ENCODE peak calls at places on chromosomes 2 and 18, in nine cellular contexts. G is CD8-positive, alpha-beta T cell; K is effector memory CD4-positive, alpha-beta T cell; Q is GM06990; Z is GM23248; N is kidney epithelial cell; I is neural progenitor cell; T is spleen; A is H7. E is an unnamed sample. For H3K36me3, the result is how much of the 10 kb centered on the place peaks cover.

GRCh38 chr18:61286867-61287266 is 46.4 kb upstream of the CDH20 start:
- DNase-seq in G (no peak), N (no peak), A (no peak), Q (no peak), T (no peak), I (no peak), Z (no peak), K (no peak), E (no peak)

GRCh38 chr2:105337122-105338019 is at the start of gene C2orf49:
- DNase-seq in N (no peak), Z (peak), A (peak), Q (peak), I (peak), T (peak), K (peak), G (peak), E (peak)

GRCh38 chr2:18663861-18664260 is 74.5 kb upstream of the NT5C1B start:
- DNase-seq in A (no peak), N (no peak), I (no peak), K (no peak), G (no peak), Z (no peak), Q (no peak), T (no peak), E (no peak)

GRCh38 chr2:18883626-18884456 is 294.5 kb upstream of the NT5C1B start:
- DNase-seq in Z (peak), N (no peak), T (no peak), I (peak), K (no peak), Q (no peak), A (peak), G (no peak), E (peak)

GRCh38 chr2:62706721-62707516 is 1.4 kb downstream of the EHBP1 start:
- DNase-seq in Q (no peak), T (no peak), I (peak), N (no peak), Z (peak), K (no peak), A (no peak), G (no peak), E (no peak)

GRCh38 chr2:230921806-230922595 is 3.0 kb downstream of the GPR55 start:
- DNase-seq in T (peak), A (no peak), N (no peak), I (no peak), Q (peak), G (no peak), Z (no peak), K (no peak), E (no peak)

GRCh38 chr2:189661148-189661956 is at the start of gene ASNSD1:
- DNase-seq in G (peak), Q (peak), I (peak), N (peak), T (peak), K (peak), Z (peak), A (peak), E (peak)

GRCh38 chr2:220460257-220460985 is 833.0 kb downstream of the SLC4A3 start:
- DNase-seq in N (no peak), T (no peak), Z (no peak), A (peak), G (no peak), Q (no peak), K (no peak), I (peak), E (no peak)

GRCh38 chr2:157792345-157793052 is 83.6 kb downstream of the ACVR1 start:
- DNase-seq in Q (no peak), T (no peak), A (no peak), Z (peak), N (no peak), G (no peak), K (no peak), I (no peak), E (peak)

GRCh38 chr18:24475926-24476589 is 15.6 kb downstream of the HRH4 start:
- DNase-seq in T (no peak), Z (no peak), G (no peak), A (no peak), Q (no peak), N (no peak), I (no peak), K (no peak), E (no peak)

GRCh38 chr2:9196637-9197036 is 10.0 kb upstream of the ASAP2 start:
- DNase-seq in N (no peak), I (no peak), Z (no peak), A (no peak), Q (no peak), G (no peak), K (no peak), T (no peak), E (no peak)

GRCh38 chr18:9614401-9615279 is at the start of gene PPP4R1:
- DNase-seq in Z (peak), I (peak), T (peak), K (peak), G (peak), Q (peak), A (peak), N (no peak), E (peak)

GRCh38 chr2:7627587-7627986 is 710.4 kb downstream of the RNF144A start:
- DNase-seq in A (no peak), Z (peak), G (no peak), Q (no peak), K (no peak), T (no peak), I (no peak), N (no peak), E (peak)

GRCh38 chr2:55152475-55153422 is 79.3 kb downstream of the CLHC1 start:
- DNase-seq in N (no peak), Z (no peak), K (no peak), A (no peak), G (no peak), Q (no peak), T (no peak), I (no peak), E (no peak)

GRCh38 chr2:202114798-202115197 is 41.7 kb downstream of the KIAA2012 start:
- DNase-seq in A (no peak), N (no peak), Q (no peak), G (no peak), T (no peak), K (no peak), Z (no peak), I (no peak), E (no peak)

GRCh38 chr18:8657873-8658521 is 47.4 kb upstream of the MTCL1 start:
- DNase-seq in I (peak), Z (peak), T (no peak), G (no peak), K (no peak), Q (no peak), A (peak), N (no peak), E (peak)

GRCh38 chr2:202687276-202687675 is 52.5 kb downstream of the FAM117B start:
- DNase-seq in Q (no peak), K (no peak), N (no peak), I (no peak), Z (no peak), T (no peak), G (no peak), A (no peak), E (no peak)

GRCh38 chr2:48016620-48017019 is 110.3 kb upstream of the FBXO11 start:
- DNase-seq in Q (no peak), K (no peak), A (peak), T (no peak), I (no peak), G (no peak), N (no peak), Z (no peak), E (no peak)

GRCh38 chr2:217510790-217511291 is 492.0 kb downstream of the TNS1 start:
- DNase-seq in G (no peak), T (no peak), I (peak), N (peak), K (no peak), Z (peak), A (peak), Q (peak), E (peak)

GRCh38 chr2:63734510-63734909 is 107.2 kb upstream of the UGP2 start:
- DNase-seq in Z (peak), I (no peak), K (no peak), T (no peak), N (no peak), Q (no peak), G (no peak), A (no peak), E (peak)

GRCh38 chr18:59649575-59649974 is 47.6 kb downstream of the CCBE1 start:
- DNase-seq in T (no peak), I (no peak), G (no peak), N (no peak), K (no peak), A (no peak), Z (no peak), Q (no peak), E (no peak)

GRCh38 chr2:101330253-101330921 is 21.9 kb upstream of the RNF149 start:
- DNase-seq in T (peak), N (no peak), Q (no peak), K (no peak), A (peak), Z (no peak), I (peak), G (peak), E (no peak)

GRCh38 chr2:235555356-235555755 is 61.5 kb downstream of the AGAP1 start:
- DNase-seq in I (no peak), T (no peak), Z (no peak), Q (no peak), K (no peak), A (no peak), G (no peak), N (no peak), E (no peak)

GRCh38 chr2:153433403-153433802 is 45.2 kb downstream of the RPRM start:
- DNase-seq in T (no peak), N (no peak), Q (no peak), I (no peak), G (no peak), K (no peak), Z (no peak), A (no peak), E (no peak)

GRCh38 chr2:218074031-218074430 is 5.0 kb downstream of the RUFY4 start:
- DNase-seq in T (peak), N (no peak), A (peak), G (no peak), Z (no peak), K (no peak), I (peak), Q (no peak), E (peak)

GRCh38 chr18:56086176-56086575 is 498.2 kb upstream of the TCF4 start:
- DNase-seq in I (no peak), Q (no peak), Z (peak), A (no peak), G (no peak), T (no peak), K (no peak), N (no peak), E (no peak)

GRCh38 chr18:43571078-43571689 is 293.9 kb upstream of the SYT4 start:
- DNase-seq in G (no peak), K (no peak), Q (no peak), Z (peak), N (no peak), I (peak), A (peak), T (no peak), E (peak)

GRCh38 chr2:42096869-42097591 is 49.2 kb downstream of the PKDCC start:
- DNase-seq in I (no peak), T (peak), K (no peak), Z (no peak), Q (peak), N (no peak), A (no peak), G (no peak), E (no peak)

GRCh38 chr2:54965425-54965824 is 84.8 kb downstream of the RTN4 start:
- DNase-seq in I (no peak), G (no peak), K (no peak), N (no peak), A (no peak), Q (no peak), Z (no peak), T (no peak), E (no peak)

GRCh38 chr2:168198476-168199192 is 48.8 kb downstream of the STK39 start:
- DNase-seq in G (no peak), N (no peak), K (no peak), Z (peak), A (no peak), Q (no peak), I (no peak), T (no peak), E (peak)

GRCh38 chr2:28415715-28416114 is 23.1 kb downstream of the FOSL2 start:
- DNase-seq in I (no peak), K (no peak), T (no peak), N (no peak), Z (no peak), A (no peak), G (no peak), Q (no peak), E (no peak)

GRCh38 chr18:48777737-48778111 is 173.0 kb downstream of the SMAD7 start:
- DNase-seq in T (no peak), A (no peak), N (no peak), Z (peak), K (no peak), I (no peak), Q (no peak), G (no peak), E (peak)

GRCh38 chr18:40371673-40372072 is 1583.4 kb upstream of the PIK3C3 start:
- DNase-seq in A (no peak), K (no peak), T (no peak), N (no peak), I (no peak), G (no peak), Q (no peak), Z (peak), E (peak)

GRCh38 chr18:48324651-48325050 is 84.5 kb downstream of the ZBTB7C start:
- DNase-seq in T (peak), N (no peak), K (no peak), A (no peak), Q (no peak), G (no peak), I (no peak), Z (no peak), E (no peak)

GRCh38 chr18:23228102-23229051 is 93.1 kb downstream of the CABLES1 start:
- DNase-seq in G (no peak), N (no peak), Q (peak), Z (peak), T (no peak), I (no peak), A (no peak), K (no peak), E (peak)

GRCh38 chr2:156399224-156399949 is 36.8 kb upstream of the GPD2 start:
- DNase-seq in N (no peak), G (no peak), Q (no peak), A (peak), K (no peak), T (no peak), I (no peak), Z (peak), E (peak)

GRCh38 chr2:174787485-174788205 is 23.4 kb upstream of the CHRNA1 start:
- DNase-seq in G (no peak), K (no peak), N (peak), A (peak), Q (no peak), Z (peak), T (no peak), I (peak), E (peak)

GRCh38 chr2:102187191-102188150 is 648 bp downstream of the IL1RL2 start:
- DNase-seq in A (peak), Z (peak), K (peak), I (no peak), Q (no peak), N (no peak), T (peak), G (peak), E (peak)

GRCh38 chr18:49052891-49053644 is 102.3 kb upstream of the SMAD7 start:
- DNase-seq in A (no peak), T (no peak), I (no peak), Z (peak), N (peak), G (peak), K (peak), Q (no peak), E (peak)

GRCh38 chr2:123101434-123101833 is 923.7 kb upstream of the CNTNAP5 start:
- DNase-seq in K (no peak), I (no peak), Q (no peak), T (no peak), Z (no peak), A (no peak), G (no peak), N (no peak), E (no peak)
- H3K36me3 ChIP-seq in K (under half), I (under half), Q (under half), T (under half), Z (under half), A (under half), G (under half), N (under half), E (under half)

GRCh38 chr18:79632765-79633164 is 46.8 kb upstream of the CTDP1 start:
- DNase-seq in G (no peak), A (no peak), Z (no peak), N (no peak), Q (no peak), T (peak), K (no peak), I (no peak), E (no peak)

GRCh38 chr18:79634186-79634585 is 45.4 kb upstream of the CTDP1 start:
- DNase-seq in I (no peak), N (no peak), G (no peak), A (no peak), T (no peak), Q (no peak), Z (no peak), K (no peak), E (no peak)

GRCh38 chr18:79637181-79637920 is 42.3 kb upstream of the CTDP1 start:
- DNase-seq in K (no peak), Q (no peak), N (no peak), T (peak), Z (no peak), A (peak), I (no peak), G (no peak), E (no peak)

GRCh38 chr18:79634593-79634992 is 45.0 kb upstream of the CTDP1 start:
- DNase-seq in Z (peak), I (no peak), K (no peak), Q (no peak), A (no peak), G (peak), N (no peak), T (peak), E (no peak)

DNA sequence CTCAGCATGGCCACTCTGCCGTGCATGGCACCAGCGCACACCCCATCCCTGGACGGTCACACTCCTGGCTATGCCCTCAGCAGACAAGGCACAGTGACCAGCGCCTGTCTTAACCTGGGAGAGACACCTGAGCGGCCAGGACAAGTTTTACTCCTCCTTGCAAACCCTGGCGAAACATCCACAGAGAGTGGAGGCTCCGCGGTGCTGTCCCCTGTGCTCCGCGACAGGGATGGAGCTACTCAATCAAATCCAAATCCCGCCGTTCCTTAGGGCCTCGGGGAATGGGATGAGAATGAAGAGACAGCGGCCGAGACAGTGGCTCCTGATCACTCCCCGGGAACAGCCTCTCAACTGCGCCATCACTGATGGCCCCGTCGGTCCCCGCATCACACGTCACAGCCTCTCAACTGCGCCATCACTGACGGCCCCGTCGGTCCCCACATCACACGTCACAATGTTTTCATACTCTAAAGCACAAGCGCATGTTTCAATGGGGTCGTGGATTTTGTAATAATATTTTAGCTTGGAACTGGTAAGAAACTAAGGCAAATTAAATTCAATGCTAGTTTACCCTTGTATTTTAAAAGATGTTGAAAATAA is 44.4 kb upstream of the CTDP1 start:
- DNase-seq in Z (no peak), K (no peak), T (peak), I (no peak), A (no peak), Q (no peak), G (peak), N (no peak), E (no peak)
- H3K36me3 ChIP-seq in Z (under half), K (under half), T (under half), I (under half), A (under half), Q (under half), G (under half), N (under half), E (under half)

DNA sequence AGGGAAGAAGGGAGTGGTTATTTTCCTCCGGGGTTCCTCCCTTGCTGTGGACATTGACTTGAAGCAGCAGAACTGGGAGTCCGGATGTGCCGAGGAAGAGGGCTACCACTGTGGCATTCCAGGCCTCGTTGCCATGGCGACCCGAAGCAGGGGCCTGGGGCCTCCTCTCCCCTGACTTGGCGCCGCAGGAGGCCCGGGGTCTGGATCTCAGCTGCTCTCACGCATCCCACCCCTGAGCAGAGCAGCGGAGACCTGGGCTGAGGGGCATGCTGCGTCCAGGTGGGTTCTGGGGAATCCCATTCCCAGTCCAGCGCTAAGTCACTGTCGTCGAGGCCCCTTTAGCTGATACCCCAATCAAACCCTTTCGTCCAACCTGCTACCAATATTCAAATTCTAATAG is 100.2 kb downstream of the BCL11A start:
- DNase-seq in A (peak), Q (no peak), Z (no peak), T (peak), N (no peak), K (no peak), G (no peak), I (peak), E (no peak)
- H3K36me3 ChIP-seq in A (under half), Q (under half), Z (under half), T (under half), N (under half), K (under half), G (under half), I (under half), E (under half)

DNA sequence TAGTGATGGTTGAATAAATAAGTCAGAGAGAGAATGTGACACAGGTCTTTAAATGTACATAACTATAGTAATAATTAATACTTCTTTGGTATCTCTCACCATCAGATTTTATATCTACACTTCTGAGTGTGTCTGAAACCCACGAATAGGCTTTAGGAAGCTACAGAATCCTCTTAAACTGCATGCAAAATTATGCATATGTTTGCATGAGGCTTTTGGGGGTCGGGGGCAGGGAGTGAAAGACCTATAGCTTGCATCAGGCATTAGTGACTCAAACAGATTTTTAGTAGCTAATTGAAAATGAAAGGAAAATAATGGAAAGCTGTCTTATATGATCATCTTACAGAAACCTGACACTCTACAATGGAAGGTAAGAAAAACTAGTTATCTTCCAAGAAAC is 14.9 kb downstream of the LRPPRC start:
- DNase-seq in Z (no peak), N (no peak), T (no peak), A (no peak), Q (no peak), I (no peak), G (no peak), K (no peak), E (no peak)
- H3K36me3 ChIP-seq in Z (under half), N (under half), T (half or more), A (under half), Q (under half), I (under half), G (under half), K (under half), E (half or more)

DNA sequence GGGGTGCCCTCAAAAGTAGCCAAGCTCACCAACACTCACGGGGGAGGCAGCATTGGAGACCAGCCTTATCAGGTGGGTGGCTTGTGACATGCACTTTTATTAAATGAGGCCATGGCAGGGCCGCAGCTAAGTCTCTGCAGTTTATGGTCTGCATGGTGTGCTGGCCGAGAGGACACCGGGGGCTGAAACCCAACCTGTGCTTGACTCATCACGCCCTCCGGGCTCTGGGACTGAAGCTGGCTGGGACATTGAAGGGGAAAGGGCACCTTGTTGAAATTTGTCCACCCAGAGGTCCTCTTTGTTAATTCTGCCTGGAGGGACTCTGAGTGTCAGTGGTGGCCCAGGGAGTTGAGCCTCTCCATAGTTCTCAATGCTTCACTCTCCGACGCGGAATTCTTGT is 17.7 kb upstream of the NTSR2 start:
- DNase-seq in K (no peak), I (no peak), Q (no peak), G (no peak), N (no peak), Z (no peak), A (no peak), T (peak), E (no peak)
- H3K36me3 ChIP-seq in K (under half), I (under half), Q (under half), G (under half), N (under half), Z (under half), A (under half), T (under half), E (under half)

DNA sequence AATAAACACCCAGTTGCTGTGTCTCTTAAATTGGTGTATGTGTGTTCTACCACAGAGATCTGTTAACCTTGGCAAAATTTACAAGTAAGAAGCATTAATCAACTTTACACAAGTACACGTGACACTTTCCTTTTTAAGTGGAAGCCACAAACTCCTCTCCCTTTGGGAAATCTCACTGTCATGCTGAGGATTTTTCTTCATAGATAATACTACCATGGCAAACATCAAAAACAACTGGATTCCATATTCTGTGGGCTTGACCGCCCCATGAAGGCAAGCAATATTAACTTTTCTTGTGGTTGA is 79.7 kb downstream of the SLC8A1 start:
- DNase-seq in A (no peak), Z (peak), K (no peak), Q (no peak), T (no peak), G (no peak), N (no peak), I (no peak), E (no peak)
- H3K36me3 ChIP-seq in A (under half), Z (under half), K (under half), Q (under half), T (under half), G (under half), N (under half), I (under half), E (under half)

E was measured in adipocyte.